ENCODE peak calls at places on chromosome 12, in eight cellular contexts. D is DND-41, L is astrocyte, Z is HFFc6, T is WTC11, U is mucosa of descending colon, I is progenitor cell of endocrine pancreas, K is omental fat pad. O is an unnamed sample.

GRCh38 chr12:15278816-15279658 is 43.3 kb upstream of the PTPRO start:
- DNase-seq in D (no peak), L (peak), Z (peak), T (no peak), U (peak), I (no peak), K (no peak), O (peak)

GRCh38 chr12:13982010-13982409 is 608 bp upstream of the GRIN2B start:
- DNase-seq in D (no peak), L (no peak), Z (no peak), T (peak), U (no peak), I (peak), K (no peak), O (peak)

GRCh38 chr12:20410746-20411145 is 42.4 kb downstream of the PDE3A start:
- DNase-seq in D (no peak), L (no peak), Z (no peak), T (no peak), U (no peak), I (no peak), K (no peak), O (no peak)

GRCh38 chr12:52197371-52198231 is 5.8 kb upstream of the KRT80 start:
- DNase-seq in D (no peak), L (no peak), Z (no peak), T (no peak), U (no peak), I (no peak), K (no peak), O (no peak)

GRCh38 chr12:57063991-57064725 is 14.2 kb upstream of the MYO1A start:
- DNase-seq in D (no peak), L (no peak), Z (no peak), T (no peak), U (no peak), I (no peak), K (no peak), O (peak)

GRCh38 chr12:34401659-34402227 is 379.4 kb downstream of the ALG10 start:
- DNase-seq in D (no peak), L (no peak), Z (no peak), T (peak), U (no peak), I (peak), K (no peak), O (no peak)

GRCh38 chr12:11598900-11599299 is 50.6 kb upstream of the ETV6 start:
- DNase-seq in D (no peak), L (no peak), Z (no peak), T (no peak), U (no peak), I (no peak), K (no peak), O (no peak)

GRCh38 chr12:56122637-56123036 is 4.6 kb downstream of the ZC3H10 start:
- DNase-seq in D (no peak), L (no peak), Z (no peak), T (no peak), U (no peak), I (no peak), K (no peak), O (no peak)

GRCh38 chr12:46617167-46617566 is 208.6 kb downstream of the SLC38A4 start:
- DNase-seq in D (no peak), L (peak), Z (peak), T (no peak), U (peak), I (no peak), K (no peak), O (no peak)

GRCh38 chr12:3193755-3194154 is 116.6 kb downstream of the TSPAN9 start:
- DNase-seq in D (no peak), L (no peak), Z (no peak), T (no peak), U (no peak), I (no peak), K (no peak), O (no peak)

GRCh38 chr12:121534495-121535148 is 46.2 kb downstream of the KDM2B start:
- DNase-seq in D (no peak), L (no peak), Z (no peak), T (peak), U (no peak), I (no peak), K (no peak), O (peak)

GRCh38 chr12:111443586-111443985 is 37.9 kb downstream of the SH2B3 start:
- DNase-seq in D (no peak), L (no peak), Z (peak), T (no peak), U (no peak), I (no peak), K (no peak), O (peak)

GRCh38 chr12:67645571-67645970 is 3.0 kb upstream of the DYRK2 start:
- DNase-seq in D (no peak), L (peak), Z (peak), T (no peak), U (no peak), I (no peak), K (no peak), O (no peak)

GRCh38 chr12:66663605-66664004 is 15.3 kb downstream of the GRIP1 start:
- DNase-seq in D (no peak), L (no peak), Z (no peak), T (no peak), U (no peak), I (no peak), K (no peak), O (no peak)

GRCh38 chr12:120651821-120652220 is 11.4 kb downstream of the CABP1 start:
- DNase-seq in D (no peak), L (no peak), Z (no peak), T (no peak), U (no peak), I (no peak), K (no peak), O (no peak)

GRCh38 chr12:21130998-21131397 is at the start of gene SLCO1B1:
- DNase-seq in D (no peak), L (no peak), Z (no peak), T (no peak), U (no peak), I (no peak), K (no peak), O (no peak)

GRCh38 chr12:132422057-132423043 is 67.6 kb upstream of the FBRSL1 start:
- DNase-seq in D (no peak), L (no peak), Z (no peak), T (peak), U (no peak), I (no peak), K (no peak), O (no peak)

GRCh38 chr12:75690556-75690955 is 179.1 kb upstream of the KRR1 start:
- DNase-seq in D (no peak), L (peak), Z (peak), T (no peak), U (no peak), I (no peak), K (no peak), O (no peak)

GRCh38 chr12:114628199-114628598 is 55.8 kb downstream of the TBX3 start:
- DNase-seq in D (no peak), L (no peak), Z (no peak), T (no peak), U (no peak), I (no peak), K (no peak), O (no peak)

GRCh38 chr12:12315838-12316237 is 34.2 kb downstream of the MANSC1 start:
- DNase-seq in D (no peak), L (no peak), Z (no peak), T (no peak), U (no peak), I (no peak), K (no peak), O (no peak)

GRCh38 chr12:120399531-120399930 is 30.6 kb upstream of the MSI1 start:
- DNase-seq in D (no peak), L (peak), Z (peak), T (no peak), U (no peak), I (no peak), K (no peak), O (peak)

GRCh38 chr12:124751654-124752355 is 111.9 kb downstream of the SCARB1 start:
- DNase-seq in D (no peak), L (no peak), Z (no peak), T (no peak), U (no peak), I (no peak), K (no peak), O (no peak)

GRCh38 chr12:124749725-124750124 is 113.9 kb downstream of the SCARB1 start:
- DNase-seq in D (no peak), L (no peak), Z (no peak), T (no peak), U (no peak), I (no peak), K (no peak), O (no peak)

GRCh38 chr12:124752437-124753229 is 111.0 kb downstream of the SCARB1 start:
- DNase-seq in D (no peak), L (no peak), Z (no peak), T (no peak), U (no peak), I (no peak), K (no peak), O (no peak)

GRCh38 chr12:124750149-124750656 is 113.5 kb downstream of the SCARB1 start:
- DNase-seq in D (peak), L (no peak), Z (no peak), T (no peak), U (no peak), I (no peak), K (no peak), O (no peak)

GRCh38 chr12:124750787-124751471 is 112.7 kb downstream of the SCARB1 start:
- DNase-seq in D (peak), L (no peak), Z (no peak), T (peak), U (no peak), I (no peak), K (no peak), O (peak)
- TF ChIP-seq CTCF in D (peak), L (no peak), Z (peak), T (no peak), U (no peak), I (peak), K (no peak), O (no peak)

DNA sequence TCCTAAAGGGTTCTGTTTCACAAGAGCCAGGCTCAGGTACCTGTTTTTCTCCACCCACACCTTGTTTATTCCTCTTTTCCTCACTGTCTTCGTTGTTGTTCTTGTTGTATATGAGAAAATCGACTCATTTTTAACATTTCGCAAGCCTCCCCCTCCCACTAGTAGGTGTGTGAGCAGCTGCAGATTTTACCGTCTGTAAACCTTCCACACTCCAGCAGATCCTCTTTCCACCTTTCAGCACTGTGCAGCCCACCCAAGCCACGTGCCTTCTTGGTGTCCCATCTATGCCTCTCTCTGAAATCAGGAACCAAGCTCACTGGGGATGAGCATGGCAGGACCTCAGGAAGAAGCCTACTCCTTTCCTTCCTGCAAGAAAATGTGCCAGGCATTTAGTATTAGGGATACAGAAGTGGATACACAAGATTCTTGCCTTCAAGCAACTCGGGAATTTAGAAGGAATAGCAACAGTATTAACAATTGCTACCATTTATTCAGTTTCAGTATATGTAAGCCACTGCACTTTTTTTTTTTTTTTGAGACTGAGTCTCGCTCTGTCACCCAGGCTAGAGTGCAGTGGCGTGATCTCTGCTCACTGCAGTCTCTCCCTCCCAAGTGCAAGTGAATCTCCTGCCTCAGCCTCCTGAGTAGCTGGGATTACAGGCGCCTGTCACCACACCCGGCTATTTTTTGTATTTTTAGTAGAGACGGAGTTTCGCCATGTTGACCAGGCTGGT is 113.6 kb downstream of the CHST11 start:
- DNase-seq in D (no peak), L (no peak), Z (no peak), T (no peak), U (no peak), I (no peak), K (no peak), O (no peak)
- TF ChIP-seq CTCF in D (no peak), L (no peak), Z (no peak), T (no peak), U (no peak), I (no peak), K (no peak), O (no peak)

DNA sequence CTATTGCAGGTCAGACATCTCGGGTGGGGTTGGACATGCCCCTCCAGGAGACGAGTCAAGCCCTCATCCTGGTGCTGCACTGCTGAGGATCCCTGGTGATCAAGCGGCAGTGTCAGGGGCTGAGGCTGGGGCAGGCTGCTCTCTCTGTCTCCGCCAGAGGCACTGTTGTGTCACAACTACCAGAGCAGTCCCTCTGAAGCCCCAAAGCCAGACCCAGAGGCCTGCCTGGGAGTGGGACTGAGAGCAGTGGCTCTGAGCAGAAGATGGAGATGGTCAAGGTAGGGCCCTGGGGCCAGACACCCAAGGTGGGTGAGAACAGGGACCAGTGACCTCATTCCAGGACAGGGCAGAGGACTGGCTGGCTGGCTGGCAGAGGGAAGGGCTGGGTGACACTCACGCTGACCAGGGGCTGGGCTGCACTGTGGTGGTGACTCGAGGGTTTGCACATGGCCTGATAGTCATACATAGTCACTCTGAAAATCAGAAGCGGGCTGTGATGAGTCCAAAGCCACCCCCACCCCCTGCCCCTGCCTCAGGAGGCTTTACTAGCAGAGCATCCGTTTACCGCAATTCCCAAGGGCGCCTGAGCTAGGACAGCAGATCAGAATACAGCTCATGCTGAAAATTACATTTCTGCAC is 19.6 kb upstream of the LRTM2 start:
- DNase-seq in D (no peak), L (no peak), Z (peak), T (peak), U (no peak), I (peak), K (peak), O (peak)
- TF ChIP-seq CTCF in D (no peak), L (no peak), Z (peak), T (no peak), U (no peak), I (peak), K (no peak), O (no peak)

GRCh38 chr12:129195081-129195480 is 341.8 kb downstream of the GLT1D1 start:
- DNase-seq in D (no peak), L (no peak), Z (no peak), T (no peak), U (no peak), I (no peak), K (no peak), O (no peak)
- TF ChIP-seq CTCF in D (no peak), L (no peak), Z (no peak), T (no peak), U (no peak), I (no peak), K (no peak), O (no peak)

GRCh38 chr12:30691122-30691879 is 4.4 kb downstream of the IPO8 start:
- DNase-seq in D (no peak), L (peak), Z (peak), T (no peak), U (no peak), I (no peak), K (no peak), O (no peak)
- TF ChIP-seq CTCF in D (no peak), L (no peak), Z (no peak), T (no peak), U (no peak), I (no peak), K (no peak), O (no peak)

GRCh38 chr12:104727866-104728449 is 230.1 kb downstream of the SLC41A2 start:
- DNase-seq in D (no peak), L (no peak), Z (no peak), T (no peak), U (no peak), I (no peak), K (no peak), O (no peak)

GRCh38 chr12:104733717-104734175 is 224.3 kb downstream of the SLC41A2 start:
- DNase-seq in D (peak), L (no peak), Z (no peak), T (peak), U (peak), I (no peak), K (no peak), O (peak)

GRCh38 chr12:104730761-104731160 is 227.3 kb downstream of the SLC41A2 start:
- DNase-seq in D (no peak), L (no peak), Z (no peak), T (no peak), U (no peak), I (no peak), K (no peak), O (no peak)

GRCh38 chr12:104729091-104729490 is 229.0 kb downstream of the SLC41A2 start:
- DNase-seq in D (no peak), L (no peak), Z (no peak), T (no peak), U (no peak), I (no peak), K (no peak), O (no peak)

DNA sequence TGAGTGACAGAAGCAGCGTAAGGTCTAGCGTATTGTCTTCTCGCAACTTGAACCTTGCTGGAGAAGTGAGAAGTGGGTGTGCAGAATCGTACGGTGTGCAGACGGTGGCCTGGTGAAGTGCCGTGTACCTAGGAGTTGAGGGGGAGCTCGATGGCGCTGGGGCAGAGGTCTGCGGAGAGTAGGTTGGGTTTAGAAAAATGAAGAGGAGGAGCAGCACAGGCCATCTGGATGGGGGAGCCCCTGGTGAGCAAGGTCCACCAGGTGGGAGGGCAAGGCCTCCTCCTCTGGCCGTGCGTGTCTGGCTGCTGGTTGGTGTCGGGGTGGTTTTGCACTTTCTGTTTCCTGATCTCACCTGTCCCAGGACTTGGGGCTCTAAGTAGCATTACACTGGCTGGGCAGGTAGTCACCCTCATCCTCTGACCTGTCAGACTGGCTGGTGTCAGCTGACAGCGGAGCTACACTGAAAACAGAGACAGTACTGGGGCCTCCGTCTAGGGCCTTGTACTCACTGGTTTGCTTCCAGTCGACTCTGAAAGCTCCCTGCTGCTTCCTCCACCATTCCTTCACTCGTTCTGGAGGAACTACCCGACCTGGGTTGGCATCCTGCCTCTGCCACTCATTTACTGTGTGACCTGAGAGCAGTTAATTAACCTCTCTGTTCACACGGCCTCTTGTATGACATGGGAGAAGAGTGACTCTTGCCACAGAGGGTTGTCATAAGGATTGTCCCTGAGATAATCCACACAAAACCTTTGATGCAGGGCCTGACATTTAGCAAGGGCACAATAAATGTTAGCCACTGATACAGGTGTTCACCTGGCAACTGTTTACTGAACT is 228.3 kb downstream of the SLC41A2 start:
- DNase-seq in D (no peak), L (no peak), Z (no peak), T (no peak), U (no peak), I (no peak), K (no peak), O (no peak)
- TF ChIP-seq CTCF in D (no peak), L (no peak), Z (no peak), T (no peak), U (no peak), I (no peak), K (no peak), O (no peak)

GRCh38 chr12:63420206-63420644 is 248.1 kb downstream of the DPY19L2 start:
- DNase-seq in D (peak), L (peak), Z (peak), T (peak), U (peak), I (no peak), K (no peak), O (peak)
- TF ChIP-seq CTCF in D (peak), L (peak), Z (peak), T (peak), U (no peak), I (peak), K (no peak), O (peak)

O was measured in activated CD8-positive, alpha-beta T cell treated with anti-CD3 and anti-CD28 coated beads for 36 hours.